ENCODE peak calls at places on chromosomes 11 and 22, in five cellular contexts. One of them, this sample, is unnamed.

GRCh38 chr11:75673977-75674582 is 5.2 kb upstream of the MAP6 start:
- DNase-seq in NCI-H1436: no peak
- DNase-seq in A172: peak
- DNase-seq in GM19239: no peak
- DNase-seq in kidney epithelial cell: no peak
- DNase-seq in this sample: peak

GRCh38 chr22:32644252-32645100 is 157.0 kb upstream of the TIMP3 start:
- DNase-seq in NCI-H1436: no peak
- DNase-seq in A172: peak
- DNase-seq in GM19239: peak
- DNase-seq in kidney epithelial cell: no peak
- DNase-seq in this sample: peak

GRCh38 chr22:21450858-21451331 is 16.3 kb upstream of the TMEM191C start:
- DNase-seq in NCI-H1436: no peak
- DNase-seq in A172: no peak
- DNase-seq in GM19239: no peak
- DNase-seq in kidney epithelial cell: no peak
- DNase-seq in this sample: no peak

GRCh38 chr11:267491-267994 is 10.7 kb upstream of the NLRP6 start:
- DNase-seq in NCI-H1436: no peak
- DNase-seq in A172: no peak
- DNase-seq in GM19239: no peak
- DNase-seq in kidney epithelial cell: no peak
- DNase-seq in this sample: no peak

GRCh38 chr22:23849009-23850006 is 8.4 kb upstream of the SLC2A11 start:
- DNase-seq in NCI-H1436: peak
- DNase-seq in A172: peak
- DNase-seq in GM19239: peak
- DNase-seq in kidney epithelial cell: no peak
- DNase-seq in this sample: peak

GRCh38 chr22:25368271-25368670 is 148.8 kb downstream of the CRYBB2 start:
- DNase-seq in NCI-H1436: no peak
- DNase-seq in A172: peak
- DNase-seq in GM19239: no peak
- DNase-seq in kidney epithelial cell: peak
- DNase-seq in this sample: peak

GRCh38 chr11:121328967-121329653 is 36.5 kb downstream of the SC5D start:
- DNase-seq in NCI-H1436: no peak
- DNase-seq in A172: no peak
- DNase-seq in GM19239: no peak
- DNase-seq in kidney epithelial cell: no peak
- DNase-seq in this sample: no peak

GRCh38 chr22:36948273-36949055 is 35.0 kb downstream of the CSF2RB start:
- DNase-seq in NCI-H1436: no peak
- DNase-seq in A172: no peak
- DNase-seq in GM19239: no peak
- DNase-seq in kidney epithelial cell: no peak
- DNase-seq in this sample: peak

GRCh38 chr11:35302388-35302787 is 117.0 kb downstream of the SLC1A2 start:
- DNase-seq in NCI-H1436: no peak
- DNase-seq in A172: no peak
- DNase-seq in GM19239: no peak
- DNase-seq in kidney epithelial cell: no peak
- DNase-seq in this sample: no peak

This sample was measured in fibroblast of pulmonary artery.